ENCODE peak calls at places on chromosomes 12 and 14, in four cellular contexts. One of them, this sample, is unnamed.

GRCh38 chr14:65792208-65792905 is 379.8 kb downstream of the FUT8 start:
- DNase-seq in HepG2: no peak
- DNase-seq in WTC11: no peak
- DNase-seq in GM12878: no peak
- DNase-seq in this sample: no peak

GRCh38 chr12:51941011-51941561 is 10.4 kb upstream of the ACVR1B start:
- DNase-seq in HepG2: no peak
- DNase-seq in WTC11: no peak
- DNase-seq in GM12878: no peak
- DNase-seq in this sample: no peak

GRCh38 chr14:21039585-21040369 is 2.4 kb upstream of the RNASE7 start:
- DNase-seq in HepG2: peak; percentile 85
- DNase-seq in WTC11: peak; percentile 33
- DNase-seq in GM12878: no peak
- DNase-seq in this sample: peak; percentile 73

GRCh38 chr14:58533417-58533816 is 104.3 kb upstream of the DACT1 start:
- DNase-seq in HepG2: no peak
- DNase-seq in WTC11: no peak
- DNase-seq in GM12878: no peak
- DNase-seq in this sample: no peak

GRCh38 chr12:131137009-131137835 is 183.5 kb downstream of the ADGRD1 start:
- DNase-seq in HepG2: no peak
- DNase-seq in WTC11: no peak
- DNase-seq in GM12878: no peak
- DNase-seq in this sample: no peak

GRCh38 chr14:60160422-60160821 is 4.8 kb downstream of the DHRS7 start:
- DNase-seq in HepG2: no peak
- DNase-seq in WTC11: no peak
- DNase-seq in GM12878: no peak
- DNase-seq in this sample: no peak

GRCh38 chr12:54734196-54734950 is 86.2 kb upstream of the DCD start:
- DNase-seq in HepG2: no peak
- DNase-seq in WTC11: no peak
- DNase-seq in GM12878: no peak
- DNase-seq in this sample: no peak

GRCh38 chr12:45762185-45763110 is 32.9 kb downstream of the ARID2 start:
- DNase-seq in HepG2: peak; percentile 28
- DNase-seq in WTC11: no peak
- DNase-seq in GM12878: no peak
- DNase-seq in this sample: no peak

DNA sequence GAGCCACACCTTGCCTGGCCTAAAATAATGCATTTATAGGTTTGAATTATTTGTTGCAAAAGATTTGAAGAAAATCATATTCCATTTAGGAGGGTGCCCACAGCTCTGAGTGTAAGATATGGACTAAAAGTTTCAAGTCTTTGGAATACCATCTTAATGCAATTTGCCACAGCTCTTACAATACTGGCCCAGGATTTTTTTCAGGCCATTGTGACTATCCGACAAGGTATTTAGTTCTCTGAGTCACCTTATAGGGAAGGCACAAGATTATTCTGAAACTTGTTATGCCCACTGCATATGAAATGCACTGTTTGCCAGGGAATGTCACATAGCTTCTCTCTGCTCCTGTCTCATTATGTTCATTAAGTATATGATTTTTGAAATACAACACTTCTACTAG is 29.6 kb upstream of the SLC6A13 start:
- DNase-seq in HepG2: no peak
- DNase-seq in WTC11: no peak
- DNase-seq in GM12878: no peak
- DNase-seq in this sample: no peak
- TF ChIP-seq ETV6 in HepG2: no peak
- TF ChIP-seq ETV6 in WTC11: no peak
- TF ChIP-seq ETV6 in GM12878: no peak
- TF ChIP-seq ETV6 in this sample: no peak

DNA sequence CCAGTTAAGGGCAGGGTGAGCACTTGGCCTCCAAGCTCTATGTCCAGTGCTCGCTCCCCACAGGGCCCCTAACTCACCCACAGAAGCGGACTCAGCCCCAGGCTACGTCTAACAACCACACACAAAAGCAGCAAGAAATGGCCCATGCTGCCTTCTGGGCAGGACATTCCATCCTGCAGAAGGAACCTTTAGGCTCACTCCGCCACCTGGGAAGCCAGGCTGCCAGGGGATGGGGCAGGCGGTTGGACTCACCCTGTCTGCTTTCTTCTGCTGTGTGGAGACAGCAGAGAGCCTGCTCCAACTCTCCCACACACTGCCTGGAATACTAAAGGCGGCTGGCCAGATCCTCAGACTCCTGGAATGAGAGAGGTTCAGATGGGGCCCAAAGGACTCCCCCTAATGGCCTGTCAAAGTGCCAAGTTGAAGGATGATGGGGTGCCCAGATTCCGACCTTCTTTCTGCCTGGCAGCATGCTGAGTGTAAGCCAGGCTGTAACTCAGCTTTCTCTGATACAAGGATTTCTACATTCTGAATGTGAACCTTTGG is 27.7 kb upstream of the BLTP3B start:
- DNase-seq in HepG2: no peak
- DNase-seq in WTC11: no peak
- DNase-seq in GM12878: no peak
- DNase-seq in this sample: no peak
- TF ChIP-seq ETV6 in HepG2: no peak
- TF ChIP-seq ETV6 in WTC11: no peak
- TF ChIP-seq ETV6 in GM12878: no peak
- TF ChIP-seq ETV6 in this sample: no peak

DNA sequence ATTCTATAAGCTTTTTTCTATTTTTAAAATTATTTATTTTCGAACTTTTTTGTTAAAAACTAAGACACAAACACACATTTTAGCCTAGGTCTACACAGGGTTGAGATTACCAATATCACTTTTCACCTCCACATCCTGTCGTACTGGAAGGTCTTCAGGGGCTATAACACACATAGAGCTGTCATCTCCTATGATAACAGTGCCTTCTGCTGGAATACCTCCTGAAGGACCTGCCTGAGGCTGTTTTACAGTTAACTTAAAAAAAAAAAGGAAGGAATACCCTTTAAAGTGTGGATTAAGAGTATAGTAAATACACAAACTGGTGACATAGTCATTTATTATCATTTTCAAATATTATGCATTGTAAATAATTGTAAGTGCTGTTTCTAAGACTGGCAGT is 43.0 kb downstream of the RASSF8 start:
- DNase-seq in HepG2: no peak
- DNase-seq in WTC11: no peak
- DNase-seq in GM12878: no peak
- DNase-seq in this sample: no peak
- TF ChIP-seq ETV6 in HepG2: no peak
- TF ChIP-seq ETV6 in WTC11: no peak
- TF ChIP-seq ETV6 in GM12878: no peak
- TF ChIP-seq ETV6 in this sample: no peak

GRCh38 chr12:4626543-4626942 is 22.3 kb downstream of the AKAP3 start:
- DNase-seq in HepG2: no peak
- DNase-seq in WTC11: no peak
- DNase-seq in GM12878: no peak
- DNase-seq in this sample: no peak

GRCh38 chr12:4630262-4630661 is 18.6 kb downstream of the AKAP3 start:
- DNase-seq in HepG2: no peak
- DNase-seq in WTC11: no peak
- DNase-seq in GM12878: no peak
- DNase-seq in this sample: no peak

GRCh38 chr12:4628406-4628805 is 20.4 kb downstream of the AKAP3 start:
- DNase-seq in HepG2: no peak
- DNase-seq in WTC11: no peak
- DNase-seq in GM12878: no peak
- DNase-seq in this sample: no peak
- TF ChIP-seq ETV6 in HepG2: no peak
- TF ChIP-seq ETV6 in WTC11: no peak
- TF ChIP-seq ETV6 in GM12878: no peak
- TF ChIP-seq ETV6 in this sample: no peak

DNA sequence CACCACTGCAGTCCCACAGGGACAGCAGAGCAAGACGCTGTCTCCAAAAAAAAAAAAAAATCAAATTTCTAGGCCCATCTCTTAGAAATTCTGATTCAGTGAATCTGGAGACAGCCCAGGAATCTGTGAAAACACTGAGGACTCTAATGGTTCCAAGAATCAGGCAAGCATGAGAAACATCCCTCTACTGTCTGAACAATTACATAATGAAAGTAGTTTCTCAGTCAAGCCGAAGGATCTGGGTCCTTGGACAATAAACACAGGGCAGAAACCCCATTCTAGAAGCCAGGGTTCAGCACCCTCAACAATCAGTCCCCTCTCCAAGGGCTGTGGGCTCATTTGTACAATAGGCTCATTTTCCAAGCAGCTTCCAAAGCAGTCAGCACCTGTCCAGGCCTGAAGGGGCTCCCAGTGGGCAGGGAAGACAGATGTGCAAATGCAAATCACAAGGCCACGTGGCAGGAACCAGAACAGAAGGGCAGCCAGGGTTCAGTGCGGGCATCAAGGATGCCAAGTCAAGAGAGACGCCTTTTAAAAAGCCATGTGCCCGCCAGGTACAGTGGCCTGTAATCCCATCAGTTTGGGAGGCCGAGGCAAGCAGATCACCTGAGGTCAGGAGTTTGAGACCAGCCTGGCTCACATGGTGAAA is 96.1 kb downstream of the KSR2 start:
- DNase-seq in HepG2: no peak
- DNase-seq in WTC11: no peak
- DNase-seq in GM12878: no peak
- DNase-seq in this sample: no peak
- TF ChIP-seq ETV6 in HepG2: no peak
- TF ChIP-seq ETV6 in WTC11: no peak
- TF ChIP-seq ETV6 in GM12878: no peak
- TF ChIP-seq ETV6 in this sample: no peak

GRCh38 chr12:111055181-111055880 is 135.0 kb upstream of the MYL2 start:
- DNase-seq in HepG2: no peak
- DNase-seq in WTC11: no peak
- DNase-seq in GM12878: no peak
- DNase-seq in this sample: no peak

GRCh38 chr12:111057726-111058125 is 137.3 kb upstream of the MYL2 start:
- DNase-seq in HepG2: no peak
- DNase-seq in WTC11: no peak
- DNase-seq in GM12878: no peak
- DNase-seq in this sample: no peak

GRCh38 chr12:111056618-111057521 is 136.5 kb upstream of the MYL2 start:
- DNase-seq in HepG2: no peak
- DNase-seq in WTC11: no peak
- DNase-seq in GM12878: peak; percentile 34
- DNase-seq in this sample: peak; percentile 20
- TF ChIP-seq ETV6 in HepG2: no peak
- TF ChIP-seq ETV6 in WTC11: no peak
- TF ChIP-seq ETV6 in GM12878: no peak
- TF ChIP-seq ETV6 in this sample: peak; percentile 81

GRCh38 chr12:26032290-26032689 is 73.8 kb downstream of the RASSF8 start:
- DNase-seq in HepG2: no peak
- DNase-seq in WTC11: no peak
- DNase-seq in GM12878: no peak
- DNase-seq in this sample: no peak
- TF ChIP-seq ETV6 in HepG2: no peak
- TF ChIP-seq ETV6 in WTC11: no peak
- TF ChIP-seq ETV6 in GM12878: no peak
- TF ChIP-seq ETV6 in this sample: no peak

GRCh38 chr12:113142173-113142885 is 6.8 kb upstream of the RASAL1 start:
- DNase-seq in HepG2: peak; percentile 17
- DNase-seq in WTC11: no peak
- DNase-seq in GM12878: no peak
- DNase-seq in this sample: no peak
- TF ChIP-seq ETV6 in HepG2: no peak
- TF ChIP-seq ETV6 in WTC11: no peak
- TF ChIP-seq ETV6 in GM12878: no peak
- TF ChIP-seq ETV6 in this sample: no peak

DNA sequence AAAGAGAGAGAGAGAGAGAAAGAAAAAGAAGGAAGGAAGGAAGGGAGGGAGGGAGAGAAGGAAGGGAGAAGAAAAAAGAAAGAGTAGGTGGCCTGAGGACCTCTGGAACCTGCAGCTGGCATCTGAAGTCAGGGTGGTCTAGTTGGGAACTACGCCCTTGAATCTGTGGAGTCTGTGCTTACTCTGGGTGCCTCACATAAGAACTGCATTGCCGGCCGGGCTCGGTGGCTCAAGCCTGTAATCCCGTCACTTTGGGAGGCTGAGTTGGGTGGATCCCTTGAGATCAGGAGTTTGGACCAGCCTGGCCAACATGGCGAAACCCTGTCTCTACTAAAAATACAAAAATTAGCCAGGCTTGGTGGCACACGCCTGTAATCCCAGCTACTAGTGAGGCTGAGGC is 10.0 kb upstream of the NRDE2 start:
- DNase-seq in HepG2: no peak
- DNase-seq in WTC11: no peak
- DNase-seq in GM12878: no peak
- DNase-seq in this sample: no peak
- TF ChIP-seq ETV6 in HepG2: no peak
- TF ChIP-seq ETV6 in WTC11: no peak
- TF ChIP-seq ETV6 in GM12878: no peak
- TF ChIP-seq ETV6 in this sample: no peak